ENCODE peak calls at places on chromosomes 2 and 18, in six cellular contexts. One of them, this sample, is unnamed.

GRCh38 chr18:59140287-59140885 is 702 bp downstream of the SEC11C start:
- ATAC-seq in stimulated activated naive CD8-positive, alpha-beta T cell treated with anti-CD3 and anti-CD28 coated beads, Interleukin-15, amount 100 ng/mL, for 72 hours: no peak
- ATAC-seq in lower lobe of right lung: peak
- ATAC-seq in T-cell: no peak
- ATAC-seq in effector memory CD8-positive, alpha-beta T cell: peak
- ATAC-seq in omental fat pad: peak
- ATAC-seq in this sample: peak

GRCh38 chr18:48619016-48619415 is 80.2 kb downstream of the CTIF start:
- ATAC-seq in stimulated activated naive CD8-positive, alpha-beta T cell treated with anti-CD3 and anti-CD28 coated beads, Interleukin-15, amount 100 ng/mL, for 72 hours: no peak
- ATAC-seq in lower lobe of right lung: no peak
- ATAC-seq in T-cell: no peak
- ATAC-seq in effector memory CD8-positive, alpha-beta T cell: no peak
- ATAC-seq in omental fat pad: no peak
- ATAC-seq in this sample: no peak

GRCh38 chr2:64036343-64036742 is 17.1 kb upstream of the VPS54 start:
- ATAC-seq in stimulated activated naive CD8-positive, alpha-beta T cell treated with anti-CD3 and anti-CD28 coated beads, Interleukin-15, amount 100 ng/mL, for 72 hours: peak
- ATAC-seq in lower lobe of right lung: no peak
- ATAC-seq in T-cell: peak
- ATAC-seq in effector memory CD8-positive, alpha-beta T cell: peak
- ATAC-seq in omental fat pad: no peak
- ATAC-seq in this sample: no peak

GRCh38 chr2:159875083-159875482 is 77.1 kb upstream of the CD302 start:
- ATAC-seq in stimulated activated naive CD8-positive, alpha-beta T cell treated with anti-CD3 and anti-CD28 coated beads, Interleukin-15, amount 100 ng/mL, for 72 hours: no peak
- ATAC-seq in lower lobe of right lung: peak
- ATAC-seq in T-cell: no peak
- ATAC-seq in effector memory CD8-positive, alpha-beta T cell: no peak
- ATAC-seq in omental fat pad: no peak
- ATAC-seq in this sample: peak

GRCh38 chr2:237194081-237194480 is 108.4 kb downstream of the COPS8 start:
- ATAC-seq in stimulated activated naive CD8-positive, alpha-beta T cell treated with anti-CD3 and anti-CD28 coated beads, Interleukin-15, amount 100 ng/mL, for 72 hours: no peak
- ATAC-seq in lower lobe of right lung: peak
- ATAC-seq in T-cell: no peak
- ATAC-seq in effector memory CD8-positive, alpha-beta T cell: no peak
- ATAC-seq in omental fat pad: no peak
- ATAC-seq in this sample: no peak

GRCh38 chr18:35278969-35279368 is 11.1 kb downstream of the ZSCAN30 start:
- ATAC-seq in stimulated activated naive CD8-positive, alpha-beta T cell treated with anti-CD3 and anti-CD28 coated beads, Interleukin-15, amount 100 ng/mL, for 72 hours: no peak
- ATAC-seq in lower lobe of right lung: no peak
- ATAC-seq in T-cell: no peak
- ATAC-seq in effector memory CD8-positive, alpha-beta T cell: no peak
- ATAC-seq in omental fat pad: no peak
- ATAC-seq in this sample: no peak

GRCh38 chr18:52392160-52392559 is 52.2 kb downstream of the DCC start:
- ATAC-seq in stimulated activated naive CD8-positive, alpha-beta T cell treated with anti-CD3 and anti-CD28 coated beads, Interleukin-15, amount 100 ng/mL, for 72 hours: no peak
- ATAC-seq in lower lobe of right lung: no peak
- ATAC-seq in T-cell: no peak
- ATAC-seq in effector memory CD8-positive, alpha-beta T cell: no peak
- ATAC-seq in omental fat pad: no peak
- ATAC-seq in this sample: no peak

GRCh38 chr2:73892631-73893329 is at the start of gene ACTG2:
- ATAC-seq in stimulated activated naive CD8-positive, alpha-beta T cell treated with anti-CD3 and anti-CD28 coated beads, Interleukin-15, amount 100 ng/mL, for 72 hours: no peak
- ATAC-seq in lower lobe of right lung: no peak
- ATAC-seq in T-cell: no peak
- ATAC-seq in effector memory CD8-positive, alpha-beta T cell: no peak
- ATAC-seq in omental fat pad: no peak
- ATAC-seq in this sample: no peak

GRCh38 chr18:39846277-39846676 is 2108.8 kb upstream of the PIK3C3 start:
- ATAC-seq in stimulated activated naive CD8-positive, alpha-beta T cell treated with anti-CD3 and anti-CD28 coated beads, Interleukin-15, amount 100 ng/mL, for 72 hours: no peak
- ATAC-seq in lower lobe of right lung: no peak
- ATAC-seq in T-cell: no peak
- ATAC-seq in effector memory CD8-positive, alpha-beta T cell: no peak
- ATAC-seq in omental fat pad: no peak
- ATAC-seq in this sample: peak

GRCh38 chr2:168773719-168774521 is 28.5 kb upstream of the NOSTRIN start:
- ATAC-seq in stimulated activated naive CD8-positive, alpha-beta T cell treated with anti-CD3 and anti-CD28 coated beads, Interleukin-15, amount 100 ng/mL, for 72 hours: peak
- ATAC-seq in lower lobe of right lung: peak
- ATAC-seq in T-cell: no peak
- ATAC-seq in effector memory CD8-positive, alpha-beta T cell: no peak
- ATAC-seq in omental fat pad: peak
- ATAC-seq in this sample: peak

This sample was measured in esophagus mucosa.